ENCODE peak calls at places on chromosome X, in ten cellular contexts. O is endothelial cell of umbilical vein; R is AG08395; P is spleen; L is activated CD8-positive, alpha-beta memory T cell treated with anti-CD3 and anti-CD28 coated beads, Interleukin-2, amount 50 U/mL, for 4 hours; Z is activated T-cell treated with anti-CD3 and anti-CD28 coated beads, Interleukin-2, amount 50 U/mL, for 1 hour; M is AG20443; X is ureter; C is AG09319; F is activated effector memory CD4-positive, alpha-beta T cell treated with Interleukin-2 at 50 U/mL for 16 hours. U is an unnamed sample.

GRCh38 chrX:49269768-49270248 is at the start of gene PPP1R3F:
- DNase-seq in O (peak), R (no peak), P (no peak), L (no peak), Z (no peak), M (no peak), X (no peak), C (no peak), F (no peak), U (no peak)

GRCh38 chrX:81120936-81121351 is 80.8 kb downstream of the HMGN5 start:
- DNase-seq in O (peak), R (peak), P (no peak), L (peak), Z (no peak), M (peak), X (no peak), C (no peak), F (peak), U (peak)

GRCh38 chrX:115560211-115560977 is 580 bp upstream of the PLS3 start:
- DNase-seq in O (peak), R (no peak), P (no peak), L (no peak), Z (no peak), M (no peak), X (peak), C (no peak), F (no peak), U (no peak)

GRCh38 chrX:64976673-64977040 is 407 bp upstream of the ZC4H2 start:
- DNase-seq in O (no peak), R (no peak), P (no peak), L (no peak), Z (no peak), M (no peak), X (no peak), C (no peak), F (no peak), U (no peak)

GRCh38 chrX:44503550-44503949 is 39.1 kb downstream of the FUNDC1 start:
- DNase-seq in O (no peak), R (no peak), P (no peak), L (no peak), Z (no peak), M (no peak), X (no peak), C (no peak), F (no peak), U (no peak)

GRCh38 chrX:109624022-109624421 is 950 bp downstream of the KCNE5 start:
- DNase-seq in O (no peak), R (no peak), P (no peak), L (no peak), Z (no peak), M (no peak), X (no peak), C (no peak), F (no peak), U (no peak)

GRCh38 chrX:15430584-15430983 is 46.4 kb upstream of the VEGFD start:
- DNase-seq in O (peak), R (peak), P (no peak), L (no peak), Z (no peak), M (peak), X (no peak), C (no peak), F (no peak), U (no peak)

GRCh38 chrX:68941385-68941952 is 112.6 kb downstream of the EFNB1 start:
- DNase-seq in O (no peak), R (peak), P (peak), L (no peak), Z (no peak), M (no peak), X (peak), C (no peak), F (no peak), U (no peak)

GRCh38 chrX:51215266-51215665 is 117.4 kb upstream of the NUDT10 start:
- DNase-seq in O (no peak), R (no peak), P (no peak), L (no peak), Z (no peak), M (no peak), X (no peak), C (no peak), F (no peak), U (no peak)

U was measured in smooth muscle cell of the brain vasculature.